ENCODE peak calls at places on chromosomes 11 and 22, in nine cellular contexts. K is NB4, H is mucosa of descending colon, A is lower lobe of right lung, F is IMR-90, T is heart left ventricle, M is tibial nerve, D is GM12865, Q is epithelial cell of esophagus. O is an unnamed sample.

GRCh38 chr11:14418801-14419417 is 59.9 kb upstream of the RRAS2 start:
- DNase-seq in K (no peak), H (peak; percentile 55), A (no peak), F (peak; percentile 25), T (no peak), M (no peak), D (peak; percentile 17), Q (peak; percentile 71), O (no peak)

GRCh38 chr11:45156731-45157130 is 10.3 kb downstream of the PRDM11 start:
- DNase-seq in K (no peak), H (no peak), A (no peak), F (no peak), T (no peak), M (no peak), D (no peak), Q (peak; percentile 38), O (peak; percentile 58)

GRCh38 chr22:36212896-36213295 is 11.3 kb upstream of the APOL4 start:
- DNase-seq in K (peak; percentile 61), H (no peak), A (no peak), F (no peak), T (no peak), M (no peak), D (no peak), Q (no peak), O (no peak)

GRCh38 chr11:46512261-46512881 is 81.5 kb downstream of the AMBRA1 start:
- DNase-seq in K (no peak), H (no peak), A (no peak), F (no peak), T (no peak), M (no peak), D (no peak), Q (no peak), O (no peak)

GRCh38 chr11:1460396-1460795 is 26.2 kb downstream of the MOB2 start:
- DNase-seq in K (no peak), H (peak; percentile 38), A (peak; percentile 74), F (peak; percentile 45), T (no peak), M (peak; percentile 22), D (no peak), Q (no peak), O (peak; percentile 70)

GRCh38 chr22:33023119-33023827 is 34.9 kb downstream of the SYN3 start:
- DNase-seq in K (peak; percentile 12), H (no peak), A (no peak), F (no peak), T (no peak), M (no peak), D (no peak), Q (no peak), O (no peak)

GRCh38 chr22:46057206-46057605 is 80.2 kb upstream of the WNT7B start:
- DNase-seq in K (no peak), H (no peak), A (peak; percentile 39), F (no peak), T (no peak), M (no peak), D (no peak), Q (no peak), O (peak; percentile 70)

GRCh38 chr11:123193742-123194141 is 1.3 kb downstream of the CLMP start:
- DNase-seq in K (no peak), H (no peak), A (no peak), F (no peak), T (no peak), M (no peak), D (no peak), Q (no peak), O (no peak)

GRCh38 chr22:24583221-24583971 is 9.5 kb downstream of the LRRC75B start:
- DNase-seq in K (no peak), H (peak; percentile 43), A (no peak), F (peak; percentile 15), T (peak; percentile 46), M (no peak), D (no peak), Q (peak; percentile 36), O (no peak)

GRCh38 chr11:68632802-68633201 is 51.5 kb upstream of the GAL start:
- DNase-seq in K (peak; percentile 82), H (peak; percentile 83), A (no peak), F (peak; percentile 70), T (no peak), M (no peak), D (peak; percentile 69), Q (peak; percentile 81), O (no peak)
- H3K4me3 ChIP-seq in K (no peak overlapping the region), H (no peak overlapping the region), A (no peak overlapping the region), F (no peak overlapping the region), T (no peak overlapping the region), M (no peak overlapping the region), D (no peak overlapping the region), Q (no peak overlapping the region), O (no peak overlapping the region)

DNA sequence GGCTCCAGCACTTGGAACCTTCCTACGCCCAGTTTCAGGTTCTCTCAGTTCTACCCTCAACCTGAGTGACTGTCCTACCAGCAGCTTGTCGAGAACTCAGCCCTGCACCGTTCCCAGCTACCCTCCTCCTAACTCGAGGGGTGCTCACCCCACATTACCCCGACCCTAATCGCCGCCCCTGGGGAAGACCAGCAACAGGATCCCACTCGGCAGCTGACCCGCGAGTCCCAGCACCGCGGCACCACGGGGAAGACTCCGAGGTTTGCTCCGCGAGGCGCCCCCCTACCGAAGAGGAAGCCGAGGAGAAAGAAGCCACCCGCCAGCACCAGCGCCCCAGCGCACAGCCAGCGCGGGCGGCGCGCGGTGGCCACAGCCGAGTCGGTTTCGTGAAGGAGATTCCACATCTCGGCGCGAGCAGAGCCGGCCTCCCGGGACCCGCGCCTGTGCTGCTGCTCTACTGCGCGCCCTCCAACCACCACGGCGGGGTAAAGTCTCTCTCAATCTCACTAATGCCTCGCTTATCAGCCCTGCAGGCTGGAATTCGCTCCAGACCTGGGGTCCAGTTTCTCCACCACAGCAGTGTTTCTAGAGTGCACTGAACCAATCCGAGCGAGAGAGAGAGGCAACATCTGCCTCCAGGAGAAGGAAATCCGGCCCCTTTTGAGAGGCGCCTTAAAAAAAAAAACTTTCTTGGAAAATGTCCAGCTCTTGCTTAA is at the start of gene FOLH1:
- DNase-seq in K (no peak), H (no peak), A (peak; percentile 51), F (no peak), T (peak; percentile 38), M (peak; percentile 6), D (peak; percentile 1), Q (peak; percentile 13), O (no peak)
- H3K4me3 ChIP-seq in K (no peak within 1 kb of the TSS), H (no peak within 1 kb of the TSS), A (peak within 1 kb of the TSS; percentile 56), F (no peak within 1 kb of the TSS), T (peak within 1 kb of the TSS; percentile 54), M (peak within 1 kb of the TSS; percentile 57), D (peak within 1 kb of the TSS; percentile 22), Q (peak within 1 kb of the TSS; percentile 42), O (peak within 1 kb of the TSS; percentile 52)

GRCh38 chr11:110886241-110886640 is 174.0 kb upstream of the ARHGAP20 start:
- DNase-seq in K (no peak), H (no peak), A (no peak), F (no peak), T (no peak), M (no peak), D (no peak), Q (no peak), O (no peak)

GRCh38 chr11:110894224-110894623 is 182.0 kb upstream of the ARHGAP20 start:
- DNase-seq in K (peak; percentile 20), H (no peak), A (no peak), F (no peak), T (no peak), M (no peak), D (no peak), Q (no peak), O (no peak)

GRCh38 chr11:110891411-110891810 is 179.2 kb upstream of the ARHGAP20 start:
- DNase-seq in K (no peak), H (no peak), A (no peak), F (peak; percentile 89), T (no peak), M (no peak), D (no peak), Q (peak; percentile 21), O (no peak)

GRCh38 chr11:110892741-110893285 is 180.6 kb upstream of the ARHGAP20 start:
- DNase-seq in K (no peak), H (no peak), A (no peak), F (peak; percentile 25), T (no peak), M (no peak), D (no peak), Q (no peak), O (no peak)

DNA sequence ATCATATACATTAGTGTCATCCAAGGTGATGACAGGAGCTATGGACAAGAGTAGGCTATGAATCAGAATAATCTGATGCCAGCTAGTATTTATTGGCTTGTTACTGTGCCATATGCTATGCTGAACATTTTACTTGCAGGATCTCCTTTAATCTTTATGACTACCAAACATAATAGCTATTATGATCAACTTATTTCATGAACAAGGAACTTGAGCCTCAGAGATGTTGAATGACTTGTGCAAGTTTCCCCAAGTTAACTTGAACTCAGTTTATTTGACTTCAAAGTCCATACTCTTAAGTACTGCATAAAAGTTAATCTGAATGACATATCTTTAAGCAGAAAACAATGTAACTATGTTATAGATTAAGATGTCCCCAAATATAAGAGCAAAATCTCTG is 178.8 kb upstream of the ARHGAP20 start:
- DNase-seq in K (no peak), H (no peak), A (no peak), F (no peak), T (no peak), M (no peak), D (no peak), Q (no peak), O (no peak)
- H3K4me3 ChIP-seq in K (no peak overlapping the region), H (no peak overlapping the region), A (no peak overlapping the region), F (no peak overlapping the region), T (no peak overlapping the region), M (no peak overlapping the region), D (no peak overlapping the region), Q (no peak overlapping the region), O (no peak overlapping the region)

GRCh38 chr11:65096926-65097325 is 912 bp downstream of the VPS51 start:
- DNase-seq in K (no peak), H (no peak), A (no peak), F (no peak), T (no peak), M (no peak), D (no peak), Q (no peak), O (no peak)

GRCh38 chr11:65090628-65091027 is 5.4 kb upstream of the VPS51 start:
- DNase-seq in K (no peak), H (no peak), A (no peak), F (no peak), T (no peak), M (no peak), D (no peak), Q (no peak), O (no peak)

GRCh38 chr11:65095974-65096806 is at the start of gene VPS51:
- DNase-seq in K (peak; percentile 95), H (peak; percentile 94), A (peak; percentile 95), F (peak; percentile 90), T (peak; percentile 90), M (peak; percentile 83), D (peak; percentile 95), Q (peak; percentile 93), O (peak; percentile 91)

GRCh38 chr11:65100674-65101350 is 4.8 kb downstream of the VPS51 start:
- DNase-seq in K (no peak), H (no peak), A (no peak), F (no peak), T (no peak), M (no peak), D (no peak), Q (no peak), O (no peak)

DNA sequence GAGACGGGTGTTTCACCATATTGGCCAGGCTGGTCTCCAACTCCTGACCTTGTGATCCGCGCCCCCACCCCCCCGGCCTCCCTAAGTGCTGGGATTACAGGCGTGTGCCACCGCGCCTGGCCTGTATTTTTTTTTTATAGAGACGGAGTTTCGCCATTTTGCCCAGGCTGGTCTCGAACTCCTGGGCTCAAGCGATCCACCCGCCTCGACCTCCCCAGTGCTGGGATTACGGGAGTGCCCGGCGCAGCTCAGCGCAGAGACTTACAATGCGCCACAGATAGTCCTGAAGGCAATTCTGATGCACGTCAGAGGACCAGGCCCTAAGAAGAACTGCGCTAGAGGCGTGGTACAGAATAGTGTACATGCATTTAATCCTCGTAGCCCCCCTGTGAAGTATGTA is 587 bp upstream of the VPS51 start:
- DNase-seq in K (no peak), H (no peak), A (no peak), F (no peak), T (no peak), M (no peak), D (no peak), Q (no peak), O (no peak)
- H3K4me3 ChIP-seq in K (peak overlapping the region; percentile 92), H (no peak overlapping the region), A (peak overlapping the region; percentile 85), F (no peak overlapping the region), T (peak overlapping the region; percentile 74), M (peak overlapping the region; percentile 90), D (peak overlapping the region; percentile 76), Q (peak overlapping the region; percentile 81), O (peak overlapping the region; percentile 97)